ENCODE peak calls at places on chromosomes 16 and 17, in ten cellular contexts. J is activated B cell treated with CpG ODN at 0.5 μM for 24 hours, S is cardiac muscle cell, Q is fibroblast of mammary gland, A is astrocyte of the spinal cord, D is fibroblast of the aortic adventitia, O is ovary, K is upper lobe of right lung, Y is bronchial epithelial cell, Z is WTC11. G is an unnamed sample.

GRCh38 chr17:80887639-80888175 is 103.9 kb upstream of the CHMP6 start:
- DNase-seq in J (no peak), S (no peak), Q (no peak), A (no peak), D (no peak), O (no peak), K (no peak), Y (no peak), Z (no peak), G (no peak)

GRCh38 chr17:8994319-8994718 is 27.0 kb upstream of the NTN1 start:
- DNase-seq in J (peak), S (peak), Q (peak), A (peak), D (peak), O (no peak), K (peak), Y (peak), Z (peak), G (peak)

GRCh38 chr17:35731932-35732805 is 730 bp downstream of the RASL10B start:
- DNase-seq in J (no peak), S (peak), Q (no peak), A (no peak), D (no peak), O (peak), K (no peak), Y (no peak), Z (no peak), G (peak)

GRCh38 chr16:20851601-20852000 is 45.3 kb downstream of the REXO5 start:
- DNase-seq in J (no peak), S (peak), Q (peak), A (peak), D (peak), O (peak), K (peak), Y (peak), Z (no peak), G (no peak)

GRCh38 chr16:6602401-6602800 is 730.2 kb upstream of the RBFOX1 start:
- DNase-seq in J (no peak), S (no peak), Q (no peak), A (no peak), D (no peak), O (no peak), K (no peak), Y (no peak), Z (no peak), G (no peak)

GRCh38 chr16:57709663-57710062 is 15.1 kb downstream of the DRC7 start:
- DNase-seq in J (no peak), S (no peak), Q (no peak), A (no peak), D (no peak), O (no peak), K (no peak), Y (no peak), Z (no peak), G (no peak)

GRCh38 chr16:89437251-89437987 is 52.9 kb downstream of the ANKRD11 start:
- DNase-seq in J (no peak), S (no peak), Q (no peak), A (no peak), D (no peak), O (no peak), K (no peak), Y (no peak), Z (no peak), G (no peak)

GRCh38 chr17:45261577-45262515 is at the start of gene SPATA32:
- DNase-seq in J (peak), S (peak), Q (no peak), A (no peak), D (peak), O (peak), K (peak), Y (peak), Z (peak), G (peak)

GRCh38 chr17:78995761-78996451 is 13.7 kb downstream of the CANT1 start:
- DNase-seq in J (no peak), S (no peak), Q (no peak), A (no peak), D (no peak), O (no peak), K (peak), Y (no peak), Z (no peak), G (no peak)

GRCh38 chr16:4385789-4386451 is 14.3 kb downstream of the VASN start:
- DNase-seq in J (no peak), S (no peak), Q (no peak), A (no peak), D (peak), O (no peak), K (no peak), Y (no peak), Z (no peak), G (peak)

GRCh38 chr17:56158344-56158743 is 5.1 kb downstream of the ANKFN1 start:
- DNase-seq in J (no peak), S (no peak), Q (no peak), A (no peak), D (no peak), O (no peak), K (no peak), Y (no peak), Z (no peak), G (no peak)

GRCh38 chr17:27526603-27527002 is 70.4 kb downstream of the KSR1 start:
- DNase-seq in J (no peak), S (no peak), Q (peak), A (peak), D (peak), O (peak), K (peak), Y (no peak), Z (peak), G (peak)

GRCh38 chr16:84065536-84066132 is 23.0 kb upstream of the SLC38A8 start:
- DNase-seq in J (no peak), S (peak), Q (peak), A (peak), D (peak), O (no peak), K (peak), Y (peak), Z (peak), G (peak)

GRCh38 chr17:50564916-50565315 is 4.4 kb downstream of the CACNA1G start:
- DNase-seq in J (no peak), S (no peak), Q (peak), A (no peak), D (peak), O (peak), K (no peak), Y (no peak), Z (no peak), G (no peak)

GRCh38 chr16:16140537-16140936 is 82.8 kb downstream of the ABCC6 start:
- DNase-seq in J (no peak), S (no peak), Q (no peak), A (no peak), D (no peak), O (no peak), K (no peak), Y (no peak), Z (no peak), G (no peak)

GRCh38 chr17:8060274-8060673 is 21.4 kb downstream of the ALOX15B start:
- DNase-seq in J (no peak), S (peak), Q (peak), A (peak), D (peak), O (no peak), K (peak), Y (peak), Z (peak), G (peak)

GRCh38 chr16:69399361-69399760 is 13.6 kb upstream of the TERF2 start:
- DNase-seq in J (no peak), S (no peak), Q (peak), A (peak), D (peak), O (no peak), K (no peak), Y (peak), Z (no peak), G (no peak)

GRCh38 chr17:81577278-81578000 is 25.3 kb upstream of the FAAP100 start:
- DNase-seq in J (no peak), S (no peak), Q (peak), A (no peak), D (peak), O (no peak), K (no peak), Y (peak), Z (no peak), G (no peak)

GRCh38 chr17:9241371-9241712 is 220.0 kb downstream of the NTN1 start:
- DNase-seq in J (no peak), S (no peak), Q (no peak), A (peak), D (peak), O (peak), K (no peak), Y (no peak), Z (no peak), G (no peak)

GRCh38 chr17:10290046-10290445 is 82.8 kb downstream of the MYH13 start:
- DNase-seq in J (no peak), S (no peak), Q (peak), A (no peak), D (peak), O (no peak), K (no peak), Y (no peak), Z (no peak), G (no peak)

GRCh38 chr17:58006924-58007780 is at the start of gene SRSF1:
- DNase-seq in J (peak), S (peak), Q (peak), A (peak), D (peak), O (peak), K (peak), Y (peak), Z (peak), G (peak)
- TF ChIP-seq CTCF in J (no peak), S (no peak), Q (no peak), A (no peak), D (no peak), O (no peak), K (no peak), Y (no peak), Z (no peak), G (no peak)

DNA sequence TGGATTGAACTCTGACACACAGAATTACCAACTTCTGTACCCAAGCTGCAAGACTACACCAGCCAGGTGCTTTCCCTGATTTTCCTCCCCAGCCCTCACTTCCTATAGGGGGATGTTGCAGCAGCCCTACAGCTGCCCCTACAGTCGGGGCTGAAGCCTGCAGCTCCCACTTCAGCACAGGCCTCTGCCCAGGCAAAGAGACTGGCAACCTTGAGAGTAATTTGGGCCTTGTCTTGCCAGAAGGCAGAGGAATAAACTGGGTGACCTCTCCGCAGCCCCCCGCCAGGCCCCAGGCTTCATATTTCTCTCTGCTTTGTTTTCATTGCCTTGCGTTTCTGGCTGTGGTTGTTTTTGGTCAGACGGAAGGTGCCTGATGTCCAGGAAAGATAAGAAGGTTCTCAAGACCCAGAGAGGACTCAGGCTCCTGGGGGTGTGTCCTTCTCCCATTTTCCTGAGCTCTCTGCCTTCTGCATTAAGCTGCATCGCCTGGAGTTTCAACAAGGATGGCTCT is 32.0 kb downstream of the SLC6A4 start:
- DNase-seq in J (no peak), S (no peak), Q (no peak), A (no peak), D (no peak), O (no peak), K (no peak), Y (no peak), Z (peak), G (no peak)
- TF ChIP-seq CTCF in J (no peak), S (no peak), Q (no peak), A (no peak), D (no peak), O (no peak), K (no peak), Y (no peak), Z (no peak), G (no peak)

GRCh38 chr16:31458835-31459721 is at the start of gene ARMC5:
- DNase-seq in J (peak), S (peak), Q (peak), A (peak), D (peak), O (peak), K (peak), Y (peak), Z (peak), G (peak)
- TF ChIP-seq CTCF in J (no peak), S (peak), Q (peak), A (peak), D (peak), O (peak), K (peak), Y (peak), Z (no peak), G (no peak)

GRCh38 chr17:72334205-72334604 is 213.4 kb downstream of the SOX9 start:
- DNase-seq in J (no peak), S (no peak), Q (peak), A (no peak), D (peak), O (no peak), K (no peak), Y (no peak), Z (no peak), G (no peak)
- TF ChIP-seq CTCF in J (no peak), S (no peak), Q (peak), A (peak), D (peak), O (no peak), K (no peak), Y (no peak), Z (no peak), G (no peak)

GRCh38 chr17:76123749-76124581 is 17.1 kb downstream of the FOXJ1 start:
- DNase-seq in J (no peak), S (no peak), Q (no peak), A (no peak), D (no peak), O (no peak), K (no peak), Y (no peak), Z (no peak), G (no peak)

GRCh38 chr17:76124582-76125390 is 16.3 kb downstream of the FOXJ1 start:
- DNase-seq in J (no peak), S (no peak), Q (peak), A (no peak), D (no peak), O (no peak), K (no peak), Y (no peak), Z (peak), G (no peak)

GRCh38 chr17:76123127-76123499 is 17.9 kb downstream of the FOXJ1 start:
- DNase-seq in J (no peak), S (no peak), Q (no peak), A (no peak), D (no peak), O (no peak), K (no peak), Y (no peak), Z (no peak), G (no peak)

GRCh38 chr17:76125922-76126321 is 15.1 kb downstream of the FOXJ1 start:
- DNase-seq in J (no peak), S (no peak), Q (no peak), A (no peak), D (no peak), O (no peak), K (no peak), Y (no peak), Z (no peak), G (no peak)

GRCh38 chr17:76125391-76125675 is 15.7 kb downstream of the FOXJ1 start:
- DNase-seq in J (no peak), S (no peak), Q (no peak), A (no peak), D (no peak), O (no peak), K (no peak), Y (no peak), Z (no peak), G (no peak)
- TF ChIP-seq CTCF in J (no peak), S (no peak), Q (no peak), A (no peak), D (no peak), O (no peak), K (no peak), Y (no peak), Z (peak), G (no peak)

DNA sequence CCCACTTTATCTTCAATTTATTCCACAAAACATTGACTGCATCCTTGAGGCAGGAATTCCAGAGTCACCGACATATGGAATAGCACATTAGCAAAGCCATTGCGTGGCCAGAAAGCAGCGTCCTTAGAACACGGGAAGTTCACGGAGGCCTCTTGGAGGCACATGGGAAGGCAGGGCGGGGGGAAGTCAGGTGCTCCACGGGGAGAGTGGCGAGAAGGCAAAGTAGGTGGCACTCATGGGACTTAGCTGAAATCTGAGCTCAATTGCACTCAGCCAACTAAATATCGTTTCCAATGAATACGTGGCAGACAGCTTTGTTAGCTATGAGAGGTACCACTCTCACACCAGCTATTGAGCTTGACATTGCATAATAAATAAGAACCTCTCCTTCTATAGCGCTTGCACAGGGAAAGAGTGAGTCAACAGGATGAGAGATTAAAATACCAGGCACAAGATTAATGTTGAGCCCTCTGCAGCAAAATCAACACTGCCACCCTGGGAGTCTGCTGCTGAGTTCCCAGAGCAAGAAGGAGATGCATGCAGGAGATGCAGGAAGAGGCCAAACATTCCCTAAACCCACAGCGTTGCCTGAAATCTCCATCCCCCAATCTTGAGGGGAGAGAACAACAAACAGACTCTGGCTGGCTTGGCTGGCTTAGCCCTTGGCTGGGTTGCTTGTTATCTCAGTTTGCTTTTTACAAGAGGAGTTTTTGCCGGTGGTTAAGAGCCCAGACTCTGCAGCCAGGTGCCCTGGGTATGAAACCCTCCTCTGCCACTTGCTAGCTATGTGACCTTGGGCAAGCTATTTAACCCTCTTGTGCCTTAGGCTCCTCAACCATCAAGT is 28.8 kb downstream of the ABCC12 start:
- DNase-seq in J (no peak), S (peak), Q (peak), A (peak), D (peak), O (no peak), K (peak), Y (peak), Z (no peak), G (no peak)
- TF ChIP-seq CTCF in J (no peak), S (no peak), Q (no peak), A (no peak), D (no peak), O (no peak), K (no peak), Y (no peak), Z (no peak), G (no peak)

GRCh38 chr16:24800586-24800985 is 45.2 kb upstream of the SLC5A11 start:
- DNase-seq in J (no peak), S (peak), Q (peak), A (peak), D (peak), O (no peak), K (no peak), Y (peak), Z (no peak), G (no peak)
- TF ChIP-seq CTCF in J (no peak), S (peak), Q (peak), A (peak), D (peak), O (no peak), K (peak), Y (peak), Z (no peak), G (no peak)

DNA sequence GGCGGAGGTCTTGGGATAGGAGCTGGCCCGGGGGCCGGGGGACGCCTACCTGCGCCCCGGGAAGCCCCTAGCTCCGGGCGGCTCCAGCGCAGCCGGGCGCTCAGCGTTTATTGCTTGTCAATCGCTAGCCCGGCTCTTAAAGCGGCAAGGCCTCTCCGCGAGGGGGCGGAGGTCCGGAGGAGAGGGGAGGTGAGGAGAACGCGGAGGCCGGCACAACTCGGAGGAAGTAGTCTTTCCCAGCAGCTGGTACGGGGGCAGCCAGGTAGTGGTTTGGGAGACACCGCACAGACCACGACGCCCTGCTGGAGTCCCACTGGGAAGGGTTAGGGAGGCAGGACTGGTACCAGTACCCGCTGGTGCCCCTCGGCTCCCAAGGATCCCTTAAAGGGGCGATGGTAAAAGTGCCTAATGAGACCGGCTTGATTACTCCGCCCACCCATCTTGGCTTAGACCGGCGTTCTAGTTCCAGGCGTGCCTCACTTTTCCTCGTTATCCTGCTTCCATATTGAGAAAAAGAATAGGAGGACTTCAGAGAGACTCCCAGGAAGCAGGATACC is at the start of gene MPP2:
- DNase-seq in J (peak), S (peak), Q (peak), A (peak), D (peak), O (peak), K (peak), Y (peak), Z (peak), G (peak)
- TF ChIP-seq CTCF in J (no peak), S (peak), Q (no peak), A (peak), D (peak), O (no peak), K (no peak), Y (peak), Z (no peak), G (no peak)